ENCODE peak calls at places on chromosome 16, in five cellular contexts. One of them, this sample, is unnamed.

GRCh38 chr16:70790815-70791214 is 10.1 kb downstream of the VAC14 start:
- DNase-seq in stimulated activated CD4-positive, alpha-beta T cell treated with anti-CD3 and anti-CD28 coated beads, TNF-alpha, amount 100 ng/mL, for 24 hours: no peak
- DNase-seq in NCI-H1694: no peak
- DNase-seq in HT-29: no peak
- DNase-seq in left colon: no peak
- DNase-seq in this sample: no peak

GRCh38 chr16:85563515-85564276 is 49.4 kb upstream of the GSE1 start:
- DNase-seq in stimulated activated CD4-positive, alpha-beta T cell treated with anti-CD3 and anti-CD28 coated beads, TNF-alpha, amount 100 ng/mL, for 24 hours: no peak
- DNase-seq in NCI-H1694: no peak
- DNase-seq in HT-29: peak; percentile 85
- DNase-seq in left colon: peak; percentile 87
- DNase-seq in this sample: no peak

GRCh38 chr16:84532855-84533486 is 28.5 kb upstream of the MEAK7 start:
- DNase-seq in stimulated activated CD4-positive, alpha-beta T cell treated with anti-CD3 and anti-CD28 coated beads, TNF-alpha, amount 100 ng/mL, for 24 hours: no peak
- DNase-seq in NCI-H1694: no peak
- DNase-seq in HT-29: no peak
- DNase-seq in left colon: no peak
- DNase-seq in this sample: no peak

GRCh38 chr16:12323007-12323699 is 346.6 kb downstream of the SNX29 start:
- DNase-seq in stimulated activated CD4-positive, alpha-beta T cell treated with anti-CD3 and anti-CD28 coated beads, TNF-alpha, amount 100 ng/mL, for 24 hours: no peak
- DNase-seq in NCI-H1694: no peak
- DNase-seq in HT-29: no peak
- DNase-seq in left colon: no peak
- DNase-seq in this sample: no peak

GRCh38 chr16:1097800-1098199 is 1.8 kb upstream of the C1QTNF8 start:
- DNase-seq in stimulated activated CD4-positive, alpha-beta T cell treated with anti-CD3 and anti-CD28 coated beads, TNF-alpha, amount 100 ng/mL, for 24 hours: no peak
- DNase-seq in NCI-H1694: no peak
- DNase-seq in HT-29: no peak
- DNase-seq in left colon: no peak
- DNase-seq in this sample: no peak

GRCh38 chr16:700684-701584 is 4.7 kb downstream of the FBXL16 start:
- DNase-seq in stimulated activated CD4-positive, alpha-beta T cell treated with anti-CD3 and anti-CD28 coated beads, TNF-alpha, amount 100 ng/mL, for 24 hours: no peak
- DNase-seq in NCI-H1694: no peak
- DNase-seq in HT-29: no peak
- DNase-seq in left colon: no peak
- DNase-seq in this sample: no peak

GRCh38 chr16:22375117-22375962 is 921 bp upstream of the CDR2 start:
- DNase-seq in stimulated activated CD4-positive, alpha-beta T cell treated with anti-CD3 and anti-CD28 coated beads, TNF-alpha, amount 100 ng/mL, for 24 hours: no peak
- DNase-seq in NCI-H1694: no peak
- DNase-seq in HT-29: peak; percentile 39
- DNase-seq in left colon: no peak
- DNase-seq in this sample: no peak

GRCh38 chr16:27634781-27635180 is 84.8 kb downstream of the KATNIP start:
- DNase-seq in stimulated activated CD4-positive, alpha-beta T cell treated with anti-CD3 and anti-CD28 coated beads, TNF-alpha, amount 100 ng/mL, for 24 hours: no peak
- DNase-seq in NCI-H1694: no peak
- DNase-seq in HT-29: no peak
- DNase-seq in left colon: no peak
- DNase-seq in this sample: no peak

GRCh38 chr16:67571981-67572431 is 9.7 kb downstream of the CTCF start:
- DNase-seq in stimulated activated CD4-positive, alpha-beta T cell treated with anti-CD3 and anti-CD28 coated beads, TNF-alpha, amount 100 ng/mL, for 24 hours: no peak
- DNase-seq in NCI-H1694: no peak
- DNase-seq in HT-29: no peak
- DNase-seq in left colon: no peak
- DNase-seq in this sample: no peak

GRCh38 chr16:55701442-55702319 is 45.9 kb downstream of the SLC6A2 start:
- DNase-seq in stimulated activated CD4-positive, alpha-beta T cell treated with anti-CD3 and anti-CD28 coated beads, TNF-alpha, amount 100 ng/mL, for 24 hours: no peak
- DNase-seq in NCI-H1694: peak; percentile 59
- DNase-seq in HT-29: peak; percentile 62
- DNase-seq in left colon: peak; percentile 63
- DNase-seq in this sample: no peak

GRCh38 chr16:49459953-49460735 is 86.5 kb downstream of the C16orf78 start:
- DNase-seq in stimulated activated CD4-positive, alpha-beta T cell treated with anti-CD3 and anti-CD28 coated beads, TNF-alpha, amount 100 ng/mL, for 24 hours: no peak
- DNase-seq in NCI-H1694: no peak
- DNase-seq in HT-29: no peak
- DNase-seq in left colon: no peak
- DNase-seq in this sample: no peak

GRCh38 chr16:53892155-53892554 is 188.2 kb downstream of the FTO start:
- DNase-seq in stimulated activated CD4-positive, alpha-beta T cell treated with anti-CD3 and anti-CD28 coated beads, TNF-alpha, amount 100 ng/mL, for 24 hours: peak; percentile 4
- DNase-seq in NCI-H1694: peak; percentile 68
- DNase-seq in HT-29: peak; percentile 61
- DNase-seq in left colon: peak; percentile 50
- DNase-seq in this sample: no peak

GRCh38 chr16:85683363-85683762 is 5.4 kb downstream of the GINS2 start:
- DNase-seq in stimulated activated CD4-positive, alpha-beta T cell treated with anti-CD3 and anti-CD28 coated beads, TNF-alpha, amount 100 ng/mL, for 24 hours: no peak
- DNase-seq in NCI-H1694: no peak
- DNase-seq in HT-29: no peak
- DNase-seq in left colon: no peak
- DNase-seq in this sample: no peak

GRCh38 chr16:79806757-79807156 is 206.2 kb upstream of the MAF start:
- DNase-seq in stimulated activated CD4-positive, alpha-beta T cell treated with anti-CD3 and anti-CD28 coated beads, TNF-alpha, amount 100 ng/mL, for 24 hours: no peak
- DNase-seq in NCI-H1694: no peak
- DNase-seq in HT-29: no peak
- DNase-seq in left colon: no peak
- DNase-seq in this sample: no peak

GRCh38 chr16:57949013-57949412 is 21.9 kb downstream of the CNGB1 start:
- DNase-seq in stimulated activated CD4-positive, alpha-beta T cell treated with anti-CD3 and anti-CD28 coated beads, TNF-alpha, amount 100 ng/mL, for 24 hours: no peak
- DNase-seq in NCI-H1694: no peak
- DNase-seq in HT-29: no peak
- DNase-seq in left colon: no peak
- DNase-seq in this sample: no peak

GRCh38 chr16:4736546-4736945 is 2.2 kb downstream of the DNAAF8 start:
- DNase-seq in stimulated activated CD4-positive, alpha-beta T cell treated with anti-CD3 and anti-CD28 coated beads, TNF-alpha, amount 100 ng/mL, for 24 hours: no peak
- DNase-seq in NCI-H1694: no peak
- DNase-seq in HT-29: no peak
- DNase-seq in left colon: no peak
- DNase-seq in this sample: no peak

GRCh38 chr16:80317132-80318098 is 223.4 kb upstream of the DYNLRB2 start:
- DNase-seq in stimulated activated CD4-positive, alpha-beta T cell treated with anti-CD3 and anti-CD28 coated beads, TNF-alpha, amount 100 ng/mL, for 24 hours: no peak
- DNase-seq in NCI-H1694: no peak
- DNase-seq in HT-29: peak; percentile 54
- DNase-seq in left colon: no peak
- DNase-seq in this sample: no peak

GRCh38 chr16:47970291-47970931 is 185.4 kb downstream of the ABCC12 start:
- DNase-seq in stimulated activated CD4-positive, alpha-beta T cell treated with anti-CD3 and anti-CD28 coated beads, TNF-alpha, amount 100 ng/mL, for 24 hours: no peak
- DNase-seq in NCI-H1694: no peak
- DNase-seq in HT-29: peak; percentile 45
- DNase-seq in left colon: no peak
- DNase-seq in this sample: no peak

GRCh38 chr16:7492122-7492521 is 159.5 kb downstream of the RBFOX1 start:
- DNase-seq in stimulated activated CD4-positive, alpha-beta T cell treated with anti-CD3 and anti-CD28 coated beads, TNF-alpha, amount 100 ng/mL, for 24 hours: no peak
- DNase-seq in NCI-H1694: no peak
- DNase-seq in HT-29: no peak
- DNase-seq in left colon: no peak
- DNase-seq in this sample: no peak

GRCh38 chr16:64545769-64546168 is 576.1 kb downstream of the CDH11 start:
- DNase-seq in stimulated activated CD4-positive, alpha-beta T cell treated with anti-CD3 and anti-CD28 coated beads, TNF-alpha, amount 100 ng/mL, for 24 hours: no peak
- DNase-seq in NCI-H1694: no peak
- DNase-seq in HT-29: no peak
- DNase-seq in left colon: no peak
- DNase-seq in this sample: no peak

GRCh38 chr16:51670527-51670926 is 519.5 kb upstream of the SALL1 start:
- DNase-seq in stimulated activated CD4-positive, alpha-beta T cell treated with anti-CD3 and anti-CD28 coated beads, TNF-alpha, amount 100 ng/mL, for 24 hours: no peak
- DNase-seq in NCI-H1694: no peak
- DNase-seq in HT-29: no peak
- DNase-seq in left colon: no peak
- DNase-seq in this sample: no peak

GRCh38 chr16:30354423-30355143 is 525 bp downstream of the CD2BP2 start:
- DNase-seq in stimulated activated CD4-positive, alpha-beta T cell treated with anti-CD3 and anti-CD28 coated beads, TNF-alpha, amount 100 ng/mL, for 24 hours: no peak
- DNase-seq in NCI-H1694: no peak
- DNase-seq in HT-29: peak; percentile 24
- DNase-seq in left colon: peak; percentile 46
- DNase-seq in this sample: peak; percentile 57

GRCh38 chr16:66954097-66954659 is 6.9 kb upstream of the CES3 start:
- DNase-seq in stimulated activated CD4-positive, alpha-beta T cell treated with anti-CD3 and anti-CD28 coated beads, TNF-alpha, amount 100 ng/mL, for 24 hours: peak; percentile 56
- DNase-seq in NCI-H1694: peak; percentile 68
- DNase-seq in HT-29: peak; percentile 89
- DNase-seq in left colon: peak; percentile 90
- DNase-seq in this sample: no peak

GRCh38 chr16:66895999-66896398 is 15.7 kb downstream of the PDP2 start:
- DNase-seq in stimulated activated CD4-positive, alpha-beta T cell treated with anti-CD3 and anti-CD28 coated beads, TNF-alpha, amount 100 ng/mL, for 24 hours: no peak
- DNase-seq in NCI-H1694: no peak
- DNase-seq in HT-29: no peak
- DNase-seq in left colon: no peak
- DNase-seq in this sample: no peak

GRCh38 chr16:29231231-29231630 is 175.3 kb downstream of the NPIPB11 start:
- DNase-seq in stimulated activated CD4-positive, alpha-beta T cell treated with anti-CD3 and anti-CD28 coated beads, TNF-alpha, amount 100 ng/mL, for 24 hours: no peak
- DNase-seq in NCI-H1694: no peak
- DNase-seq in HT-29: no peak
- DNase-seq in left colon: no peak
- DNase-seq in this sample: no peak

GRCh38 chr16:48617711-48618148 is 7.8 kb upstream of the N4BP1 start:
- DNase-seq in stimulated activated CD4-positive, alpha-beta T cell treated with anti-CD3 and anti-CD28 coated beads, TNF-alpha, amount 100 ng/mL, for 24 hours: no peak
- DNase-seq in NCI-H1694: peak; percentile 88
- DNase-seq in HT-29: no peak
- DNase-seq in left colon: peak; percentile 41
- DNase-seq in this sample: no peak

GRCh38 chr16:84444476-84444875 is 60.0 kb downstream of the MEAK7 start:
- DNase-seq in stimulated activated CD4-positive, alpha-beta T cell treated with anti-CD3 and anti-CD28 coated beads, TNF-alpha, amount 100 ng/mL, for 24 hours: no peak
- DNase-seq in NCI-H1694: no peak
- DNase-seq in HT-29: no peak
- DNase-seq in left colon: no peak
- DNase-seq in this sample: no peak

GRCh38 chr16:50153648-50154368 is 702 bp downstream of the TENT4B start:
- DNase-seq in stimulated activated CD4-positive, alpha-beta T cell treated with anti-CD3 and anti-CD28 coated beads, TNF-alpha, amount 100 ng/mL, for 24 hours: peak; percentile 19
- DNase-seq in NCI-H1694: no peak
- DNase-seq in HT-29: peak; percentile 20
- DNase-seq in left colon: peak; percentile 62
- DNase-seq in this sample: no peak

GRCh38 chr16:8623634-8624033 is 2.1 kb downstream of the METTL22 start:
- DNase-seq in stimulated activated CD4-positive, alpha-beta T cell treated with anti-CD3 and anti-CD28 coated beads, TNF-alpha, amount 100 ng/mL, for 24 hours: no peak
- DNase-seq in NCI-H1694: no peak
- DNase-seq in HT-29: no peak
- DNase-seq in left colon: no peak
- DNase-seq in this sample: no peak

GRCh38 chr16:11309895-11310633 is 28.9 kb upstream of the PRM1 start:
- DNase-seq in stimulated activated CD4-positive, alpha-beta T cell treated with anti-CD3 and anti-CD28 coated beads, TNF-alpha, amount 100 ng/mL, for 24 hours: no peak
- DNase-seq in NCI-H1694: no peak
- DNase-seq in HT-29: no peak
- DNase-seq in left colon: peak; percentile 43
- DNase-seq in this sample: no peak

GRCh38 chr16:10552281-10552680 is 28.1 kb downstream of the EMP2 start:
- DNase-seq in stimulated activated CD4-positive, alpha-beta T cell treated with anti-CD3 and anti-CD28 coated beads, TNF-alpha, amount 100 ng/mL, for 24 hours: no peak
- DNase-seq in NCI-H1694: no peak
- DNase-seq in HT-29: no peak
- DNase-seq in left colon: no peak
- DNase-seq in this sample: no peak

GRCh38 chr16:10578474-10579316 is 1.7 kb downstream of the EMP2 start:
- DNase-seq in stimulated activated CD4-positive, alpha-beta T cell treated with anti-CD3 and anti-CD28 coated beads, TNF-alpha, amount 100 ng/mL, for 24 hours: no peak
- DNase-seq in NCI-H1694: no peak
- DNase-seq in HT-29: peak; percentile 77
- DNase-seq in left colon: peak; percentile 71
- DNase-seq in this sample: no peak

GRCh38 chr16:14362774-14363371 is 267.2 kb downstream of the PARN start:
- DNase-seq in stimulated activated CD4-positive, alpha-beta T cell treated with anti-CD3 and anti-CD28 coated beads, TNF-alpha, amount 100 ng/mL, for 24 hours: no peak
- DNase-seq in NCI-H1694: no peak
- DNase-seq in HT-29: no peak
- DNase-seq in left colon: no peak
- DNase-seq in this sample: no peak

GRCh38 chr16:85137323-85138072 is 25.2 kb upstream of the CIBAR2 start:
- DNase-seq in stimulated activated CD4-positive, alpha-beta T cell treated with anti-CD3 and anti-CD28 coated beads, TNF-alpha, amount 100 ng/mL, for 24 hours: no peak
- DNase-seq in NCI-H1694: no peak
- DNase-seq in HT-29: peak; percentile 47
- DNase-seq in left colon: peak; percentile 75
- DNase-seq in this sample: no peak

GRCh38 chr16:50747206-50747956 is 5.5 kb downstream of the CYLD start:
- DNase-seq in stimulated activated CD4-positive, alpha-beta T cell treated with anti-CD3 and anti-CD28 coated beads, TNF-alpha, amount 100 ng/mL, for 24 hours: no peak
- DNase-seq in NCI-H1694: no peak
- DNase-seq in HT-29: peak; percentile 24
- DNase-seq in left colon: no peak
- DNase-seq in this sample: no peak

GRCh38 chr16:19697756-19698318 is 20.2 kb downstream of the KNOP1 start:
- DNase-seq in stimulated activated CD4-positive, alpha-beta T cell treated with anti-CD3 and anti-CD28 coated beads, TNF-alpha, amount 100 ng/mL, for 24 hours: no peak
- DNase-seq in NCI-H1694: no peak
- DNase-seq in HT-29: peak; percentile 62
- DNase-seq in left colon: peak; percentile 53
- DNase-seq in this sample: no peak

GRCh38 chr16:14502932-14503741 is 126.9 kb downstream of the PARN start:
- DNase-seq in stimulated activated CD4-positive, alpha-beta T cell treated with anti-CD3 and anti-CD28 coated beads, TNF-alpha, amount 100 ng/mL, for 24 hours: no peak
- DNase-seq in NCI-H1694: no peak
- DNase-seq in HT-29: no peak
- DNase-seq in left colon: no peak
- DNase-seq in this sample: no peak

GRCh38 chr16:67672739-67673662 is 6.4 kb downstream of the C16orf86 start:
- DNase-seq in stimulated activated CD4-positive, alpha-beta T cell treated with anti-CD3 and anti-CD28 coated beads, TNF-alpha, amount 100 ng/mL, for 24 hours: no peak
- DNase-seq in NCI-H1694: peak; percentile 9
- DNase-seq in HT-29: peak; percentile 90
- DNase-seq in left colon: peak; percentile 79
- DNase-seq in this sample: no peak

This sample was measured in RWPE2.